ENCODE peak calls at places on chromosomes 1 and 21, in eight cellular contexts. R is adrenal gland; C is mesenchymal stem cell; J is effector memory CD4-positive, alpha-beta T cell; G is CD4-positive, alpha-beta memory T cell; T is upper lobe of right lung; B is transverse colon; F is psoas muscle. E is an unnamed sample.

GRCh38 chr1:10539411-10540043 is 64.8 kb downstream of the PEX14 start:
- DNase-seq in F (no peak), R (peak; percentile 64), C (peak; percentile 63), B (no peak), J (no peak), T (no peak), G (no peak), E (no peak)

GRCh38 chr1:20010016-20010415 is 30.6 kb upstream of the PLA2G2A start:
- DNase-seq in G (no peak), R (no peak), T (no peak), B (no peak), C (no peak), F (no peak), J (no peak), E (no peak)

GRCh38 chr1:53559854-53560571 is 100.8 kb downstream of the DMRTB1 start:
- DNase-seq in C (no peak), R (no peak), F (no peak), J (no peak), B (peak; percentile 4), G (no peak), T (peak; percentile 40), E (no peak)

GRCh38 chr1:174157157-174157806 is 2.0 kb upstream of the RABGAP1L start:
- DNase-seq in G (no peak), B (no peak), R (no peak), F (no peak), J (no peak), T (no peak), C (no peak), E (no peak)

GRCh38 chr1:72282271-72282656 is at the start of gene NEGR1:
- DNase-seq in T (peak; percentile 68), G (no peak), C (no peak), R (peak; percentile 25), F (peak; percentile 51), B (peak; percentile 35), J (no peak), E (peak; percentile 81)

GRCh38 chr1:34371829-34372532 is 195.3 kb downstream of the C1orf94 start:
- DNase-seq in J (no peak), T (no peak), C (no peak), G (no peak), R (no peak), F (no peak), B (no peak), E (no peak)

GRCh38 chr1:27403065-27403726 is 10.8 kb downstream of the GPR3 start:
- DNase-seq in G (no peak), C (peak; percentile 67), F (peak; percentile 81), R (peak; percentile 66), J (no peak), T (peak; percentile 73), B (peak; percentile 55), E (peak; percentile 42)

GRCh38 chr1:92444351-92444750 is 42.4 kb downstream of the GFI1 start:
- DNase-seq in G (no peak), F (no peak), C (peak; percentile 52), B (no peak), J (no peak), T (no peak), R (no peak), E (peak; percentile 23)

GRCh38 chr1:227396539-227397355 is 78.5 kb upstream of the CDC42BPA start:
- DNase-seq in C (no peak), R (no peak), T (no peak), B (no peak), F (no peak), J (no peak), G (no peak), E (no peak)

GRCh38 chr21:18155508-18156193 is 89.0 kb upstream of the CHODL start:
- DNase-seq in R (no peak), B (no peak), F (no peak), G (peak; percentile 17), C (peak; percentile 85), T (no peak), J (no peak), E (no peak)

GRCh38 chr1:196403803-196404690 is 204.2 kb downstream of the KCNT2 start:
- DNase-seq in B (no peak), G (no peak), R (no peak), T (no peak), C (no peak), J (no peak), F (no peak), E (peak; percentile 69)

GRCh38 chr21:38179504-38179900 is 77.3 kb upstream of the KCNJ15 start:
- DNase-seq in R (no peak), C (no peak), T (no peak), G (no peak), F (no peak), B (no peak), J (no peak), E (no peak)

GRCh38 chr1:210707300-210707699 is 378.6 kb downstream of the HHAT start:
- DNase-seq in B (peak; percentile 57), G (no peak), T (no peak), J (no peak), C (no peak), R (no peak), F (no peak), E (no peak)

GRCh38 chr1:91751281-91751680 is 134.7 kb downstream of the TGFBR3 start:
- DNase-seq in R (peak; percentile 32), B (peak; percentile 14), C (no peak), J (no peak), T (no peak), G (no peak), F (peak; percentile 40), E (peak; percentile 89)

GRCh38 chr1:67689267-67690017 is 4.4 kb downstream of the GADD45A start:
- DNase-seq in R (no peak), C (no peak), G (no peak), B (no peak), J (no peak), F (no peak), T (no peak), E (peak; percentile 32)

GRCh38 chr1:21126324-21126723 is 50.4 kb downstream of the EIF4G3 start:
- DNase-seq in B (no peak), T (no peak), F (no peak), G (no peak), R (no peak), C (no peak), J (no peak), E (no peak)

GRCh38 chr1:205477759-205478247 is 22.0 kb upstream of the BLACAT1 start:
- DNase-seq in F (no peak), G (no peak), B (peak; percentile 67), R (peak; percentile 35), C (no peak), T (peak; percentile 88), J (no peak), E (peak; percentile 82)

DNA sequence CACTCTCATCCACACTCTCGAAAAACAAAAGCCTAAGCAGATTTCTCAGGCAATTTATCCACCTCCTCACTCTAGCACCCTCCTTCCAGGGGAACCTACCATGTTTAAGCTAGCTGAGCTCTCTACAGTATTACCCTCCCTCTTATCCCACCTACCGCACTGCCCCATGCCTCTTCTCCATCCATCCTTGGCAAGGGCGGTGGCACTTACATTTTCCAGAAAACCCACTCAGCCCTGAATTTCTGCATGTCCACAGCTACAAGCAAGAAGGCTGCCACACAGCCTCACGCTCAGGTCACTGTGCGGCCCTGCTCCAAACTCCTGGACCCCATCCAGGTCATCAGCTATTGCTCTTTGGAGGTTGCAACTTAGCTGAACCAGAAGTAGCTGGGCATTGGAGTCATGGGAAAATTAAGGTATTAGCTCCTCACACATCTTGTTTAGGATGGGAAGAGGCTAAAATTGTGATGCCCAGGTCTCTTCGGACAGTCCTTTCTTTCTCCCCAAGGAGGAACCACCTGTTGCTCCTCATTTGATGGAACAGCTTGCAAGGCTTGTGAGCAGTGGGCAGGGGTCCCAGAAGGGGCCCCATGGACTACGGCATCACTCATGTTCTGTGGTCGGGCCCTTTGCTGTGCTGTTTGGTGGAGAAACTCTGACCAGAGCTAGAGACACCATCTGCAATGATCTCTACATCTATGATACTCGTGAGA is 1.1 kb downstream of the KLHDC9 start:
- DNase-seq in T (no peak), C (no peak), F (no peak), B (no peak), J (no peak), R (no peak), G (no peak), E (no peak)
- H3K4me3 ChIP-seq in T (peak overlapping the region; percentile 65), C (no peak overlapping the region), F (peak overlapping the region; percentile 76), B (peak overlapping the region; percentile 51), J (no peak overlapping the region), R (no peak overlapping the region), G (no peak overlapping the region), E (no peak overlapping the region)

DNA sequence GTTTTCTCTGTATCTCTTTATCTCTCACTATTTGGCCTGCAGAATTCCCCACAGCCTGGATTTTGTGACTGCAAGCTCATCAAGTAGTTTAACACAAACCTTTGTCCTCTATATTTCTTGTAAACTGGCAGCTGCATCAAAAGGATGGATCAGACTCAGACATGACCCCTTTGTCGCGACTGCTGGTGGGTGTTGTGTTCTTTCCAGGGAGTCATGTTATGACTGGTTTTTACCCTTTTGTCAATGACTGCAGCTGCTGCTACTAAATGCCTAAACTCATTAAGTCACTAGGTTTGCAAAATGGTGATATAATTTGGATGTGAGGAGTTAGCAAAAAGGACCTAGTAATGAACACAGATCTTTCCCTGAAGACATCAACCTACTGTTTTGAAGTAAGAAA is 10.2 kb upstream of the TOMM20 start:
- DNase-seq in F (no peak), R (no peak), B (no peak), T (no peak), C (no peak), J (no peak), G (no peak), E (no peak)
- H3K36me3 ChIP-seq in F (peaks cover 12% of the 10 kb centered on the region), R (peaks cover 69% of the 10 kb centered on the region), B (peaks cover 54% of the 10 kb centered on the region), T (peaks cover 82% of the 10 kb centered on the region), C (peaks cover 79% of the 10 kb centered on the region), J (peaks cover 63% of the 10 kb centered on the region), G (peaks cover 60% of the 10 kb centered on the region), E (peaks cover 81% of the 10 kb centered on the region)

GRCh38 chr1:41642922-41643321 is 158.4 kb upstream of the EDN2 start:
- DNase-seq in J (no peak), R (no peak), C (no peak), T (peak; percentile 17), F (no peak), G (no peak), B (peak; percentile 1), E (no peak)
- H3K4me1 ChIP-seq in J (peaks cover 7% of the 10 kb centered on the region), R (no peaks in the 10 kb centered on the region), C (peaks cover 12% of the 10 kb centered on the region), T (peaks cover 6% of the 10 kb centered on the region), F (no peaks in the 10 kb centered on the region), G (peaks cover 21% of the 10 kb centered on the region), B (no peaks in the 10 kb centered on the region), E (peaks cover 3% of the 10 kb centered on the region)

GRCh38 chr1:7117599-7118281 is 332.5 kb downstream of the CAMTA1 start:
- DNase-seq in G (no peak), F (peak; percentile 16), B (no peak), T (no peak), C (peak; percentile 25), R (peak; percentile 18), J (no peak), E (peak; percentile 83)
- H3K4me3 ChIP-seq in G (no peak overlapping the region), F (no peak overlapping the region), B (no peak overlapping the region), T (no peak overlapping the region), C (no peak overlapping the region), R (no peak overlapping the region), J (no peak overlapping the region), E (peak overlapping the region; percentile 36)